ENCODE peak calls at places on chromosomes 6 and 20, in six cellular contexts. Y is fibroblast of lung, K is transverse colon, D is kidney epithelial cell, Z is NT2/D1, H is aorta. L is an unnamed sample.

GRCh38 chr6:149094156-149094555 is 223.4 kb upstream of the TAB2 start:
- DNase-seq in Y (peak), K (no peak), D (no peak), Z (no peak), H (no peak), L (peak)

GRCh38 chr6:142760152-142760551 is 184.8 kb downstream of the HIVEP2 start:
- DNase-seq in Y (peak), K (no peak), D (no peak), Z (no peak), H (no peak), L (no peak)

GRCh38 chr6:154536255-154536654 is 25.8 kb upstream of the CNKSR3 start:
- DNase-seq in Y (no peak), K (no peak), D (no peak), Z (no peak), H (no peak), L (no peak)

GRCh38 chr20:881051-881820 is 34.9 kb downstream of the ANGPT4 start:
- DNase-seq in Y (peak), K (no peak), D (no peak), Z (no peak), H (no peak), L (no peak)

GRCh38 chr20:4667371-4667773 is 54.3 kb upstream of the PRND start:
- DNase-seq in Y (peak), K (no peak), D (no peak), Z (no peak), H (no peak), L (no peak)

GRCh38 chr20:32583581-32584045 is 1.5 kb downstream of the NOL4L start:
- DNase-seq in Y (no peak), K (no peak), D (no peak), Z (no peak), H (no peak), L (peak)

GRCh38 chr6:56752009-56752408 is 109.3 kb upstream of the DST start:
- DNase-seq in Y (peak), K (no peak), D (no peak), Z (no peak), H (no peak), L (no peak)

GRCh38 chr20:51385941-51386530 is 156.5 kb downstream of the NFATC2 start:
- DNase-seq in Y (peak), K (peak), D (no peak), Z (peak), H (no peak), L (no peak)

GRCh38 chr6:38040254-38040653 is 220.7 kb downstream of the ZFAND3 start:
- DNase-seq in Y (no peak), K (no peak), D (no peak), Z (no peak), H (no peak), L (no peak)

GRCh38 chr6:5950448-5950847 is 56.3 kb downstream of the NRN1 start:
- DNase-seq in Y (peak), K (no peak), D (no peak), Z (peak), H (no peak), L (peak)

GRCh38 chr6:24908555-24908954 is 27.2 kb downstream of the RIPOR2 start:
- DNase-seq in Y (no peak), K (no peak), D (no peak), Z (no peak), H (no peak), L (peak)

GRCh38 chr20:24648481-24648880 is 179.1 kb downstream of the SYNDIG1 start:
- DNase-seq in Y (peak), K (no peak), D (no peak), Z (no peak), H (peak), L (no peak)

GRCh38 chr6:8080338-8081151 is 16.4 kb upstream of the BLOC1S5 start:
- DNase-seq in Y (peak), K (no peak), D (no peak), Z (no peak), H (no peak), L (no peak)

GRCh38 chr20:32482251-32483220 is 102.6 kb downstream of the NOL4L start:
- DNase-seq in Y (peak), K (peak), D (no peak), Z (no peak), H (peak), L (peak)

GRCh38 chr20:56433221-56433879 is 21.3 kb downstream of the CASS4 start:
- DNase-seq in Y (no peak), K (no peak), D (no peak), Z (no peak), H (no peak), L (no peak)

GRCh38 chr6:24876496-24877465 is 59.0 kb downstream of the RIPOR2 start:
- DNase-seq in Y (no peak), K (no peak), D (no peak), Z (no peak), H (no peak), L (no peak)

GRCh38 chr6:39688494-39688893 is 36.7 kb downstream of the KIF6 start:
- DNase-seq in Y (peak), K (no peak), D (no peak), Z (no peak), H (no peak), L (no peak)

GRCh38 chr20:35823937-35824336 is 52.1 kb downstream of the PHF20 start:
- DNase-seq in Y (peak), K (no peak), D (peak), Z (no peak), H (no peak), L (no peak)

GRCh38 chr6:25431642-25432307 is 152.6 kb downstream of the CARMIL1 start:
- DNase-seq in Y (no peak), K (no peak), D (no peak), Z (no peak), H (no peak), L (no peak)

GRCh38 chr6:45026003-45026516 is 302.1 kb upstream of the RUNX2 start:
- DNase-seq in Y (no peak), K (no peak), D (no peak), Z (no peak), H (no peak), L (no peak)

GRCh38 chr6:131015630-131016263 is 47.3 kb downstream of the EPB41L2 start:
- DNase-seq in Y (peak), K (no peak), D (no peak), Z (no peak), H (no peak), L (no peak)

GRCh38 chr20:38454556-38455473 is 17.8 kb upstream of the RALGAPB start:
- DNase-seq in Y (no peak), K (no peak), D (no peak), Z (no peak), H (no peak), L (no peak)

GRCh38 chr6:105596284-105596755 is 193.4 kb upstream of the PREP start:
- DNase-seq in Y (peak), K (no peak), D (peak), Z (no peak), H (no peak), L (peak)

GRCh38 chr6:42710316-42710715 is 12.1 kb downstream of the PRPH2 start:
- DNase-seq in Y (peak), K (no peak), D (no peak), Z (peak), H (no peak), L (peak)

GRCh38 chr6:134420638-134421181 is 102.8 kb upstream of the SGK1 start:
- DNase-seq in Y (peak), K (no peak), D (no peak), Z (no peak), H (no peak), L (no peak)

GRCh38 chr20:353166-353565 is 6.3 kb downstream of the NRSN2 start:
- DNase-seq in Y (no peak), K (no peak), D (no peak), Z (no peak), H (peak), L (no peak)

GRCh38 chr6:159919011-159919511 is 28.3 kb downstream of the MAS1 start:
- DNase-seq in Y (peak), K (no peak), D (no peak), Z (no peak), H (no peak), L (no peak)

GRCh38 chr6:57109905-57110304 is 19.9 kb downstream of the ZNF451 start:
- DNase-seq in Y (peak), K (no peak), D (no peak), Z (no peak), H (no peak), L (no peak)

GRCh38 chr6:21033575-21034026 is 499.3 kb downstream of the CDKAL1 start:
- DNase-seq in Y (peak), K (no peak), D (no peak), Z (no peak), H (peak), L (no peak)

GRCh38 chr6:34589140-34589539 is 33.0 kb upstream of the SPDEF start:
- DNase-seq in Y (no peak), K (no peak), D (no peak), Z (no peak), H (no peak), L (no peak)

GRCh38 chr6:117544725-117545124 is 57.6 kb downstream of the GOPC start:
- DNase-seq in Y (no peak), K (no peak), D (no peak), Z (no peak), H (no peak), L (no peak)

GRCh38 chr6:110878751-110879539 is 4.4 kb downstream of the AMD1 start:
- DNase-seq in Y (no peak), K (peak), D (no peak), Z (no peak), H (no peak), L (no peak)
- H3K4me3 ChIP-seq in Y (peak), K (no peak), D (no peak), Z (peak), H (no peak), L (peak)

GRCh38 chr6:116255246-116255800 is 1.4 kb upstream of the TSPYL4 start:
- DNase-seq in Y (peak), K (no peak), D (no peak), Z (no peak), H (no peak), L (no peak)
- H3K4me3 ChIP-seq in Y (peak), K (no peak), D (peak), Z (peak), H (no peak), L (no peak)

DNA sequence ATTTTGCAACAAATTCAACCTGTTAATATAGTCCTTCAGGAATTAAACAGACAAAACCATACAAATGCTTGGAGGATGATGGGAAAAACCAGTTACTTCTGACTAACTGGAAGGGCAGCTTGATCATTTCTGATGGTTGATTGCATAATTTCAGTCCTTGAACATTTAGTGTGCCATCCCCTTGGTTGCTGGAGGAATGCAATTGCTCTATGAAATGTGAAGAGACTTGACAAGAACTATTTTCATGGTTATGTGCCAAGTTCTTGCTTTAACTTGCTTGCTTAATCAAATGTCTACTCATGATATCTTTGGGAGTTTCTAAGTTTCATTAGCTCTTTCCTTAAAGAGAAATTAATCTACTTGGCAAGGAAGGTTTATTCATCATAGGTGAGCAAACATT is 45.2 kb downstream of the ANKEF1 start:
- DNase-seq in Y (peak), K (no peak), D (no peak), Z (no peak), H (no peak), L (no peak)
- H3K4me3 ChIP-seq in Y (no peak), K (no peak), D (no peak), Z (no peak), H (no peak), L (no peak)

GRCh38 chr20:40274912-40275654 is 414.0 kb downstream of the MAFB start:
- DNase-seq in Y (no peak), K (no peak), D (no peak), Z (no peak), H (no peak), L (no peak)
- H3K4me3 ChIP-seq in Y (no peak), K (no peak), D (no peak), Z (peak), H (no peak), L (no peak)

DNA sequence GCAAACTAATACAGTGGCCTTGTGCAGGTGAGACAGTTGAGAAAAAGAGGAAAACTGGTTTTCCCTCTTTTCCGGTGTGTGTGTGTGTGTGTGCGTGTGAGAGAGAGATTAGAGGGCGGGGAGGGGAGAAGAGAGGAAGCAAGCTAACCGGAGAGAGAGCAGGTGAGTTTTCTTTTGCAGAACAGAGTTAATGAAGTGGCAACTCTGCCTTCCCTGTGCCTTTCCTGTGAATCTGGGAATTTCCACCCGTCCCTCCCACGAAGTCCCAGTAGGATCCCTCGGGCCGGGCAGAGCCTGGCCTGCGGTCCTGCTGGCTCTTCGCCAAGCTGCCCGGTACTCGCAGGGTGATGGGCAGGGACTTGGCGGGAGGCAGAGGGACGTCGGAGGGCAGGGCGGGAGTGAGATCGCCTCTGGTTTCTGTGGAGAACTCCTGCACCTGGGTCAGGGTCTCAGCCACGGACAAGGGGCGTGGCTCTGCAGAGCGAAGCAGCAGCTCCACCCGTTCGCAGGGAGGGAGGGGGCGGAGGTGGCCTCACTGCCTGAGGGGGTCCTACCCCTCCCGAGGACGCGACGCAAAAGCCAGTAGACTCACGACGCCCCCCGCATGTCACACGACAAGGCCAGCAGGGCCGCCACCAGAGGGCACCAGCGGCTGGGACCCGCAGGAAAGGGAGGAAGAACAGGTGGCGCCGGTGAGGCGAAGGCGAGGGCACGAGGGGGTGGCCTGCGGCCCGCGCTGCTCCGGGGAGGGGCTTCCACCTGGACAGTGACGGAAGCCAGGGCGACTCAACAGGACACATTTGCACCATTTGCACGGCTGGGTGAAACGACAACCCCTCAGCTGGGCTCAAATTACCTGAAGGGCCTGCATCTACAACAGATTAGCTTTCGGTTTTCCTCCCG is 51.2 kb upstream of the RNF182 start:
- DNase-seq in Y (no peak), K (peak), D (peak), Z (no peak), H (peak), L (peak)
- H3K4me3 ChIP-seq in Y (peak), K (peak), D (peak), Z (no peak), H (no peak), L (peak)

GRCh38 chr6:146895772-146896061 is 296.9 kb downstream of the ADGB start:
- DNase-seq in Y (no peak), K (no peak), D (no peak), Z (no peak), H (no peak), L (no peak)
- H3K4me3 ChIP-seq in Y (no peak), K (no peak), D (no peak), Z (no peak), H (no peak), L (no peak)

DNA sequence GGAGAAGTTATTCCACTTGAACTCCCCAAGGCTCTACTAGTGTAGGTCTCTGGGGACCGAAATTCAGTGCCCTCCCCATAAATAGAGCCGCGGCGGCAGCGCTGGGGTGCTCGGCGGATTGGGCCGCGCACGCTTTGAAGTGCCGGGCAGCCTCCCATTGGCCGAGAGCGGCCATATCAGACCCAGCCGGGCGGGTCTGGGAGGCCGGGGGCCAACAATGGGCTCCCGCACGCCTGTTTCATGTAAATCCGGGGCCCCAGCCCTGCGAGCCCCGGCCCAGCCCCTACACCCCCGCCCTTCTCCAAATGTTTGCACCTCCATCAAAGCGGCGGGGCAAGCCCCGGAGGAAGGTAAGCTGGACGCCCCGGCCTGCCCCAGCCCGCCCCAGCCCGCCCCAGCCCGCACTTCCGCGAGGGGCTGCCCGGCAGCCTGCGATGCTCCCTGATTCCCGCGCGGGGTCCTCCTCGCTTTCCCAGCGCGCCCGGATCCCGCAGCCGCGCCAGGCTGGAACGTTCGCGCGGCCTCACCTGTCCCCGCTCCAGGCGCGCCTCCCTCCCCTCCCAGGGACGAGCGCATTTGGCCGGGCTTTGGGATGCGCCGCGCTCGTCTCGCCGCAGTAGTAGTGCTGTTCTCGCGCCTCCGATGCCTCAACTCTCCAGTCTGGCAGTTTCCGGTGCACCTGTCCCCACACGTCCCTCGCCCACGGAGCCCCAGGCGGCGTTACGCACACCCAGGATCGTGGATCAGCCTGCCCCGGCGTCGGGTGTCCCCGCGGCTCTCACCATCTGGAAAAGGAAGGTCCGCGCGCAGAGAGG is at the start of gene TBXT:
- DNase-seq in Y (peak), K (no peak), D (no peak), Z (no peak), H (no peak), L (no peak)
- H3K4me3 ChIP-seq in Y (no peak), K (no peak), D (no peak), Z (peak), H (no peak), L (no peak)

DNA sequence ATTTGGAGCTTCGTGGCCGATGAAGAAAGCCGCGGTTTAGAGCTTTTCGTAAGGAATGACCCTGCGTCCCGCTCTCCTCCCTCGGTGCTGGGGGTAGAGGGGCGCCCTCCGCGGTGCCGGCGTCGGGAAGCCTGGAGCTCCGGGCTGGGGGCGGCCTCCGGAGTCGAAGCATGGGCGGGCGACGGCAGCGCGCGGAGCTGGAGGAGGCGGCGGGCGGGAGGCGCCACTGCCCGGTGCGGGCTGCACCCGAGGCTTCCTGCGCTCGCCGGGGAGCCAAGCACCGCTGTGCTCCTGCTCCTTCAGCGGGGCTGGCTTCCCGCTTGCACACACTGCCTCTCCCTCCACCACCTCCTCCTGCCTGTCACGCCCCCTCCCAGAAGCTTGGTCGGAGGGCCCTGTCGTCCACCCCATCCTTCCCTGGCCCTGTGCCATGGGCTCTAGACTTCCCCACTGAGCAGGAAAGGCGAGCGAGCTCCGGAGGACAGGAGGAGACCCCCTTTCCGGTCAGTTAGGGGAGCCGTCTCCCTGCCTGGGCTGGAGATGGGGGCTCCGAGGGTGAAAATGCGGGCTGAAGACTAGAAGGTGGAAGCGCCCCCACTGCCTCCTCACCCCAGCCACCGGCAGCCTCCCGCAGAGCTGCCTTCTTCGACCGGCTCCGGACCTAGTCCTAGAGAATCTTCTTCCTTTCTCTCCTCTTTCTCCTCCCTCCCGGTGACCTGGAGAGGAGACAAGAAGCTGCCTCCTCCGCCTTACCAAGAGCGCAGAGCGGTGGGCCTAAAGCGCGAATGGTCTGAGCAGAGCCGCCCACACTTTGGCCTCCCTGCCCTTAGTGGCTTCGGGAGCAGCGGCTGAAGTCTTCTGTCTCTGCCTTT is 1.8 kb downstream of the CDH4 start:
- DNase-seq in Y (peak), K (no peak), D (no peak), Z (no peak), H (no peak), L (no peak)
- H3K4me3 ChIP-seq in Y (peak), K (no peak), D (peak), Z (peak), H (no peak), L (no peak)